ENCODE peak calls at places on chromosomes 5 and 9, in six cellular contexts. S, C, I, G, Q and H are unnamed samples.

GRCh38 chr5:98638701-98639100 is 134.8 kb upstream of the RGMB start:
- ATAC-seq in Q (peak; percentile 58), G (no peak), S (no peak), C (no peak), I (no peak), H (no peak)

GRCh38 chr5:154653418-154653763 is 101.8 kb upstream of the LARP1 start:
- ATAC-seq in Q (peak; percentile 4), C (peak; percentile 90), S (peak; percentile 15), I (peak; percentile 29), G (no peak), H (no peak)

GRCh38 chr5:37816883-37817282 is 23.0 kb downstream of the GDNF start:
- ATAC-seq in C (no peak), I (no peak), G (no peak), Q (no peak), S (no peak), H (no peak)

GRCh38 chr5:14211818-14212799 is 69.0 kb downstream of the TRIO start:
- ATAC-seq in G (peak; percentile 46), S (no peak), C (no peak), Q (no peak), I (no peak), H (no peak)

GRCh38 chr5:55062039-55062779 is 38.2 kb downstream of the GZMK start:
- ATAC-seq in S (no peak), G (no peak), Q (no peak), C (no peak), I (no peak), H (no peak)

GRCh38 chr5:173320259-173320658 is 8.0 kb downstream of the STC2 start:
- ATAC-seq in S (no peak), I (no peak), C (no peak), G (no peak), Q (peak; percentile 43), H (peak; percentile 53)

GRCh38 chr5:14385022-14385421 is 196.6 kb upstream of the OTULINL start:
- ATAC-seq in S (no peak), C (no peak), I (no peak), G (no peak), Q (no peak), H (no peak)

GRCh38 chr5:138974227-138975063 is 99.3 kb upstream of the LRRTM2 start:
- ATAC-seq in I (peak; percentile 87), G (no peak), S (no peak), Q (peak; percentile 65), C (no peak), H (peak; percentile 52)

GRCh38 chr5:68542207-68542606 is 326.7 kb downstream of the PIK3R1 start:
- ATAC-seq in Q (no peak), I (no peak), S (no peak), G (no peak), C (no peak), H (no peak)

GRCh38 chr5:8241558-8241957 is 372.6 kb downstream of the MTRR start:
- ATAC-seq in G (no peak), I (no peak), S (no peak), Q (no peak), C (no peak), H (no peak)

GRCh38 chr9:136587944-136588662 is 42.3 kb upstream of the NOTCH1 start:
- ATAC-seq in C (no peak), Q (no peak), S (no peak), G (no peak), I (peak; percentile 20), H (no peak)

GRCh38 chr5:79774171-79774854 is 84.7 kb downstream of the CMYA5 start:
- ATAC-seq in G (peak; percentile 37), C (peak; percentile 100), S (peak; percentile 86), I (peak; percentile 98), Q (peak; percentile 26), H (no peak)

GRCh38 chr9:117480729-117481128 is 65.9 kb upstream of the ASTN2 start:
- ATAC-seq in Q (no peak), S (no peak), I (no peak), G (no peak), C (no peak), H (no peak)

GRCh38 chr5:37871023-37871815 is 31.4 kb upstream of the GDNF start:
- ATAC-seq in S (peak; percentile 43), C (no peak), G (no peak), I (no peak), Q (no peak), H (no peak)

GRCh38 chr5:34699155-34700077 is 43.3 kb downstream of the RAI14 start:
- ATAC-seq in G (no peak), Q (peak; percentile 59), I (peak; percentile 93), C (no peak), S (no peak), H (no peak)

GRCh38 chr5:132927355-132927754 is 36.1 kb downstream of the AFF4 start:
- ATAC-seq in C (no peak), I (peak; percentile 62), G (no peak), S (no peak), Q (no peak), H (no peak)

GRCh38 chr9:95505072-95505471 is 11.7 kb downstream of the PTCH1 start:
- ATAC-seq in S (no peak), G (no peak), C (no peak), Q (no peak), I (no peak), H (no peak)

GRCh38 chr5:111854196-111854595 is 97.2 kb upstream of the NREP start:
- ATAC-seq in S (no peak), Q (no peak), C (no peak), G (peak; percentile 66), I (no peak), H (no peak)

GRCh38 chr5:134138416-134139376 is 24.2 kb downstream of the TCF7 start:
- ATAC-seq in S (no peak), G (peak; percentile 80), I (no peak), Q (no peak), C (no peak), H (no peak)

GRCh38 chr5:62330302-62330701 is 24.3 kb downstream of the KIF2A start:
- ATAC-seq in C (no peak), S (no peak), I (no peak), Q (no peak), G (no peak), H (no peak)

GRCh38 chr5:176536132-176536901 is 885 bp downstream of the RNF44 start:
- ATAC-seq in I (peak; percentile 39), C (peak; percentile 43), S (peak; percentile 32), Q (peak; percentile 76), G (peak; percentile 56), H (peak; percentile 22)

GRCh38 chr5:169551146-169551545 is 32.4 kb upstream of the SPDL1 start:
- ATAC-seq in S (no peak), Q (no peak), G (no peak), C (no peak), I (no peak), H (no peak)

GRCh38 chr5:74973694-74974093 is 78.7 kb downstream of the GCNT4 start:
- ATAC-seq in S (no peak), Q (no peak), C (no peak), G (no peak), I (no peak), H (no peak)

DNA sequence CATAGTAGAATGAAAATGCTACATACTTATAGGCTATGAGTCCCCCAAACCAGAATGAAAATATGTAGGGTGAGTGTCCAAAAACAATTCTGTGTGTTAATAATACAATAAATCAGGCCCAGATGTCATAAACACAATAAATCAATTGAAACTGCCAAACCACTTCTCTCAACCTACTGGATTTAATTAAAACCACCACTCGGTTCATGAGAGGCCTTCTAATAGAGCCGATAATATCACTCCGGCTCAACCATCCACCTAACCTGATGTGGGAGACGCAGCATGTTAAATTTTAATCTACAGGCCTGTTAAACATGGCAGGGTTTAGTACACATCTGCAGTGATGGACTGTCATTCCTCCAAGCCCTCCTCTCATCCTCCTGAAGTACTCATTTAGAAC is 734.5 kb upstream of the ZNF608 start:
- ATAC-seq in C (no peak), I (no peak), Q (no peak), S (no peak), G (no peak), H (no peak)
- TF ChIP-seq EP300 in C (no peak), I (no peak), Q (no peak), S (no peak), G (no peak), H (no peak)

GRCh38 chr9:131923766-131924165 is 155.9 kb downstream of the MED27 start:
- ATAC-seq in I (no peak), C (no peak), G (no peak), Q (no peak), S (no peak), H (no peak)
- H3K27ac ChIP-seq in I (no peak overlapping the region), C (no peak overlapping the region), G (no peak overlapping the region), Q (no peak overlapping the region), S (no peak overlapping the region), H (no peak overlapping the region)

GRCh38 chr9:74534847-74535246 is 37.7 kb downstream of the RORB start:
- ATAC-seq in I (no peak), S (no peak), Q (no peak), C (no peak), G (no peak), H (no peak)
- TF ChIP-seq EP300 in I (no peak), S (no peak), Q (no peak), C (no peak), G (no peak), H (no peak)

DNA sequence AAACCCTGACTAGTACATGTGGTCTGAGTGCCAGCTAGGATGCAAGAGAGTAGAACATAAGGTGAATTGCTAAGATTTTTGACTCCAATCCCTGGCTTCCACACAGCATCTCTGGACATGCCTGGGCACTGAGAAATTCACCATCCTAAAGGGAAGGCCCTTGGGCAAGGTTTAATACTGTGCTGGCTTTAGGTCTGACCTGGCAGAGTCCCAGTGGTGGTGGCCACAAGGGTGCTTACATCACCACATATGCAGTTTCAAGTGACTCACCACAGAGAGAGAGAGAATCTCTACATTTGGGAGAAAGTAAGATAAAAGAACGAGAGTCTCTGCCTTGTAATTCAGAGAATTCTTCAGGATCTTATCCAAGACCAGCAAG is 661.6 kb upstream of the C9orf72 start:
- ATAC-seq in S (no peak), G (no peak), I (no peak), Q (no peak), C (no peak), H (no peak)
- H3K27ac ChIP-seq in S (no peak overlapping the region), G (no peak overlapping the region), I (no peak overlapping the region), Q (no peak overlapping the region), C (no peak overlapping the region), H (no peak overlapping the region)

GRCh38 chr9:115118471-115119156 is 657 bp upstream of the TNC start:
- ATAC-seq in Q (peak; percentile 81), G (no peak), C (no peak), I (peak; percentile 26), S (peak; percentile 84), H (peak; percentile 72)
- TF ChIP-seq EP300 in Q (no peak), G (no peak), C (no peak), I (no peak), S (no peak), H (no peak)

GRCh38 chr5:41240985-41241384 is 27.7 kb upstream of the C6 start:
- ATAC-seq in Q (no peak), S (no peak), C (no peak), G (no peak), I (no peak), H (no peak)
- H3K27ac ChIP-seq in Q (no peak overlapping the region), S (no peak overlapping the region), C (no peak overlapping the region), G (no peak overlapping the region), I (no peak overlapping the region), H (no peak overlapping the region)